ENCODE peak calls at places on chromosomes 7 and 10, in seven cellular contexts. One of them, this sample, is unnamed.

GRCh38 chr7:114832906-114833595 is 88.8 kb upstream of the MDFIC start:
- DNase-seq in anterior cingulate cortex: no peak
- DNase-seq in GM12891: no peak
- DNase-seq in HTR-8/SVneo: no peak
- DNase-seq in NCI-H2081 treated with DMSO at 0.1 percent for 48 hours: no peak
- DNase-seq in activated T-helper 9 cell treated with anti-CD3 and anti-CD28 coated beads, Interleukin-2, amount 50 U/mL, for 16 hours: no peak
- DNase-seq in stimulated activated CD4-positive, alpha-beta T cell treated with anti-CD3 and anti-CD28 coated beads, TNF-alpha, amount 100 ng/mL, for 4 hours: no peak
- DNase-seq in this sample: no peak

GRCh38 chr10:43264324-43264986 is 2.4 kb downstream of the RASGEF1A start:
- DNase-seq in HTR-8/SVneo: no peak
- DNase-seq in anterior cingulate cortex: no peak
- DNase-seq in activated T-helper 9 cell treated with anti-CD3 and anti-CD28 coated beads, Interleukin-2, amount 50 U/mL, for 16 hours: no peak
- DNase-seq in NCI-H2081 treated with DMSO at 0.1 percent for 48 hours: no peak
- DNase-seq in stimulated activated CD4-positive, alpha-beta T cell treated with anti-CD3 and anti-CD28 coated beads, TNF-alpha, amount 100 ng/mL, for 4 hours: no peak
- DNase-seq in GM12891: peak
- DNase-seq in this sample: no peak

GRCh38 chr7:103447073-103447960 is 1.3 kb upstream of the SLC26A5 start:
- DNase-seq in GM12891: peak
- DNase-seq in anterior cingulate cortex: peak
- DNase-seq in HTR-8/SVneo: peak
- DNase-seq in activated T-helper 9 cell treated with anti-CD3 and anti-CD28 coated beads, Interleukin-2, amount 50 U/mL, for 16 hours: no peak
- DNase-seq in NCI-H2081 treated with DMSO at 0.1 percent for 48 hours: peak
- DNase-seq in stimulated activated CD4-positive, alpha-beta T cell treated with anti-CD3 and anti-CD28 coated beads, TNF-alpha, amount 100 ng/mL, for 4 hours: no peak
- DNase-seq in this sample: no peak

GRCh38 chr7:35258891-35259537 is 5.1 kb upstream of the TBX20 start:
- DNase-seq in NCI-H2081 treated with DMSO at 0.1 percent for 48 hours: no peak
- DNase-seq in anterior cingulate cortex: no peak
- DNase-seq in stimulated activated CD4-positive, alpha-beta T cell treated with anti-CD3 and anti-CD28 coated beads, TNF-alpha, amount 100 ng/mL, for 4 hours: no peak
- DNase-seq in HTR-8/SVneo: no peak
- DNase-seq in GM12891: no peak
- DNase-seq in activated T-helper 9 cell treated with anti-CD3 and anti-CD28 coated beads, Interleukin-2, amount 50 U/mL, for 16 hours: no peak
- DNase-seq in this sample: no peak

GRCh38 chr10:1738950-1739349 is 1.6 kb upstream of the ADARB2 start:
- DNase-seq in NCI-H2081 treated with DMSO at 0.1 percent for 48 hours: no peak
- DNase-seq in HTR-8/SVneo: no peak
- DNase-seq in activated T-helper 9 cell treated with anti-CD3 and anti-CD28 coated beads, Interleukin-2, amount 50 U/mL, for 16 hours: no peak
- DNase-seq in GM12891: peak
- DNase-seq in anterior cingulate cortex: no peak
- DNase-seq in stimulated activated CD4-positive, alpha-beta T cell treated with anti-CD3 and anti-CD28 coated beads, TNF-alpha, amount 100 ng/mL, for 4 hours: no peak
- DNase-seq in this sample: no peak

GRCh38 chr7:70506463-70506862 is 625.5 kb upstream of the GALNT17 start:
- DNase-seq in anterior cingulate cortex: no peak
- DNase-seq in HTR-8/SVneo: no peak
- DNase-seq in NCI-H2081 treated with DMSO at 0.1 percent for 48 hours: no peak
- DNase-seq in stimulated activated CD4-positive, alpha-beta T cell treated with anti-CD3 and anti-CD28 coated beads, TNF-alpha, amount 100 ng/mL, for 4 hours: no peak
- DNase-seq in GM12891: no peak
- DNase-seq in activated T-helper 9 cell treated with anti-CD3 and anti-CD28 coated beads, Interleukin-2, amount 50 U/mL, for 16 hours: no peak
- DNase-seq in this sample: no peak

GRCh38 chr10:96570983-96571964 is 15.5 kb downstream of the TM9SF3 start:
- DNase-seq in HTR-8/SVneo: no peak
- DNase-seq in stimulated activated CD4-positive, alpha-beta T cell treated with anti-CD3 and anti-CD28 coated beads, TNF-alpha, amount 100 ng/mL, for 4 hours: no peak
- DNase-seq in activated T-helper 9 cell treated with anti-CD3 and anti-CD28 coated beads, Interleukin-2, amount 50 U/mL, for 16 hours: no peak
- DNase-seq in anterior cingulate cortex: no peak
- DNase-seq in NCI-H2081 treated with DMSO at 0.1 percent for 48 hours: no peak
- DNase-seq in GM12891: no peak
- DNase-seq in this sample: no peak

GRCh38 chr7:135716677-135717238 is 11.2 kb downstream of the SLC13A4 start:
- DNase-seq in HTR-8/SVneo: peak
- DNase-seq in activated T-helper 9 cell treated with anti-CD3 and anti-CD28 coated beads, Interleukin-2, amount 50 U/mL, for 16 hours: no peak
- DNase-seq in GM12891: no peak
- DNase-seq in anterior cingulate cortex: no peak
- DNase-seq in stimulated activated CD4-positive, alpha-beta T cell treated with anti-CD3 and anti-CD28 coated beads, TNF-alpha, amount 100 ng/mL, for 4 hours: no peak
- DNase-seq in NCI-H2081 treated with DMSO at 0.1 percent for 48 hours: peak
- DNase-seq in this sample: no peak

GRCh38 chr10:93515963-93516450 is 19.6 kb downstream of the CEP55 start:
- DNase-seq in activated T-helper 9 cell treated with anti-CD3 and anti-CD28 coated beads, Interleukin-2, amount 50 U/mL, for 16 hours: no peak
- DNase-seq in HTR-8/SVneo: no peak
- DNase-seq in NCI-H2081 treated with DMSO at 0.1 percent for 48 hours: no peak
- DNase-seq in GM12891: no peak
- DNase-seq in anterior cingulate cortex: no peak
- DNase-seq in stimulated activated CD4-positive, alpha-beta T cell treated with anti-CD3 and anti-CD28 coated beads, TNF-alpha, amount 100 ng/mL, for 4 hours: no peak
- DNase-seq in this sample: no peak

GRCh38 chr10:73577788-73578187 is 13.4 kb downstream of the USP54 start:
- DNase-seq in GM12891: no peak
- DNase-seq in HTR-8/SVneo: no peak
- DNase-seq in activated T-helper 9 cell treated with anti-CD3 and anti-CD28 coated beads, Interleukin-2, amount 50 U/mL, for 16 hours: no peak
- DNase-seq in anterior cingulate cortex: peak
- DNase-seq in NCI-H2081 treated with DMSO at 0.1 percent for 48 hours: no peak
- DNase-seq in stimulated activated CD4-positive, alpha-beta T cell treated with anti-CD3 and anti-CD28 coated beads, TNF-alpha, amount 100 ng/mL, for 4 hours: no peak
- DNase-seq in this sample: no peak

GRCh38 chr7:23373151-23374004 is 74.2 kb downstream of the MALSU1 start:
- DNase-seq in stimulated activated CD4-positive, alpha-beta T cell treated with anti-CD3 and anti-CD28 coated beads, TNF-alpha, amount 100 ng/mL, for 4 hours: peak
- DNase-seq in HTR-8/SVneo: no peak
- DNase-seq in anterior cingulate cortex: no peak
- DNase-seq in NCI-H2081 treated with DMSO at 0.1 percent for 48 hours: peak
- DNase-seq in activated T-helper 9 cell treated with anti-CD3 and anti-CD28 coated beads, Interleukin-2, amount 50 U/mL, for 16 hours: peak
- DNase-seq in GM12891: no peak
- DNase-seq in this sample: peak

GRCh38 chr7:12091164-12091563 is 119.9 kb upstream of the TMEM106B start:
- DNase-seq in activated T-helper 9 cell treated with anti-CD3 and anti-CD28 coated beads, Interleukin-2, amount 50 U/mL, for 16 hours: no peak
- DNase-seq in HTR-8/SVneo: no peak
- DNase-seq in stimulated activated CD4-positive, alpha-beta T cell treated with anti-CD3 and anti-CD28 coated beads, TNF-alpha, amount 100 ng/mL, for 4 hours: no peak
- DNase-seq in GM12891: no peak
- DNase-seq in anterior cingulate cortex: no peak
- DNase-seq in NCI-H2081 treated with DMSO at 0.1 percent for 48 hours: no peak
- DNase-seq in this sample: no peak

GRCh38 chr10:72088879-72089585 is 681 bp upstream of the SPOCK2 start:
- DNase-seq in stimulated activated CD4-positive, alpha-beta T cell treated with anti-CD3 and anti-CD28 coated beads, TNF-alpha, amount 100 ng/mL, for 4 hours: peak
- DNase-seq in HTR-8/SVneo: no peak
- DNase-seq in NCI-H2081 treated with DMSO at 0.1 percent for 48 hours: peak
- DNase-seq in GM12891: no peak
- DNase-seq in anterior cingulate cortex: peak
- DNase-seq in activated T-helper 9 cell treated with anti-CD3 and anti-CD28 coated beads, Interleukin-2, amount 50 U/mL, for 16 hours: peak
- DNase-seq in this sample: peak

GRCh38 chr7:55975944-55976633 is 11.7 kb downstream of the NIPSNAP2 start:
- DNase-seq in activated T-helper 9 cell treated with anti-CD3 and anti-CD28 coated beads, Interleukin-2, amount 50 U/mL, for 16 hours: no peak
- DNase-seq in NCI-H2081 treated with DMSO at 0.1 percent for 48 hours: no peak
- DNase-seq in GM12891: no peak
- DNase-seq in HTR-8/SVneo: no peak
- DNase-seq in anterior cingulate cortex: no peak
- DNase-seq in stimulated activated CD4-positive, alpha-beta T cell treated with anti-CD3 and anti-CD28 coated beads, TNF-alpha, amount 100 ng/mL, for 4 hours: no peak
- DNase-seq in this sample: no peak

GRCh38 chr7:77226357-77226839 is 26.8 kb upstream of the FGL2 start:
- DNase-seq in stimulated activated CD4-positive, alpha-beta T cell treated with anti-CD3 and anti-CD28 coated beads, TNF-alpha, amount 100 ng/mL, for 4 hours: no peak
- DNase-seq in GM12891: no peak
- DNase-seq in activated T-helper 9 cell treated with anti-CD3 and anti-CD28 coated beads, Interleukin-2, amount 50 U/mL, for 16 hours: no peak
- DNase-seq in NCI-H2081 treated with DMSO at 0.1 percent for 48 hours: no peak
- DNase-seq in HTR-8/SVneo: no peak
- DNase-seq in anterior cingulate cortex: no peak
- DNase-seq in this sample: no peak

GRCh38 chr10:29596826-29597225 is 37.9 kb downstream of the SVIL start:
- DNase-seq in HTR-8/SVneo: no peak
- DNase-seq in anterior cingulate cortex: no peak
- DNase-seq in stimulated activated CD4-positive, alpha-beta T cell treated with anti-CD3 and anti-CD28 coated beads, TNF-alpha, amount 100 ng/mL, for 4 hours: no peak
- DNase-seq in NCI-H2081 treated with DMSO at 0.1 percent for 48 hours: no peak
- DNase-seq in activated T-helper 9 cell treated with anti-CD3 and anti-CD28 coated beads, Interleukin-2, amount 50 U/mL, for 16 hours: no peak
- DNase-seq in GM12891: no peak
- DNase-seq in this sample: no peak

GRCh38 chr10:132132391-132132841 is 54.3 kb upstream of the DPYSL4 start:
- DNase-seq in HTR-8/SVneo: no peak
- DNase-seq in NCI-H2081 treated with DMSO at 0.1 percent for 48 hours: no peak
- DNase-seq in anterior cingulate cortex: peak
- DNase-seq in GM12891: no peak
- DNase-seq in activated T-helper 9 cell treated with anti-CD3 and anti-CD28 coated beads, Interleukin-2, amount 50 U/mL, for 16 hours: no peak
- DNase-seq in stimulated activated CD4-positive, alpha-beta T cell treated with anti-CD3 and anti-CD28 coated beads, TNF-alpha, amount 100 ng/mL, for 4 hours: no peak
- DNase-seq in this sample: no peak

GRCh38 chr10:133324198-133324792 is 12.4 kb downstream of the CALY start:
- DNase-seq in HTR-8/SVneo: no peak
- DNase-seq in stimulated activated CD4-positive, alpha-beta T cell treated with anti-CD3 and anti-CD28 coated beads, TNF-alpha, amount 100 ng/mL, for 4 hours: peak
- DNase-seq in NCI-H2081 treated with DMSO at 0.1 percent for 48 hours: no peak
- DNase-seq in activated T-helper 9 cell treated with anti-CD3 and anti-CD28 coated beads, Interleukin-2, amount 50 U/mL, for 16 hours: peak
- DNase-seq in GM12891: peak
- DNase-seq in anterior cingulate cortex: no peak
- DNase-seq in this sample: no peak

GRCh38 chr7:130492519-130493274 is 812 bp downstream of the MEST start:
- DNase-seq in activated T-helper 9 cell treated with anti-CD3 and anti-CD28 coated beads, Interleukin-2, amount 50 U/mL, for 16 hours: no peak
- DNase-seq in anterior cingulate cortex: no peak
- DNase-seq in stimulated activated CD4-positive, alpha-beta T cell treated with anti-CD3 and anti-CD28 coated beads, TNF-alpha, amount 100 ng/mL, for 4 hours: no peak
- DNase-seq in HTR-8/SVneo: no peak
- DNase-seq in NCI-H2081 treated with DMSO at 0.1 percent for 48 hours: no peak
- DNase-seq in GM12891: no peak
- DNase-seq in this sample: no peak

GRCh38 chr7:44264221-44264956 is 61.0 kb downstream of the CAMK2B start:
- DNase-seq in NCI-H2081 treated with DMSO at 0.1 percent for 48 hours: peak
- DNase-seq in GM12891: no peak
- DNase-seq in anterior cingulate cortex: no peak
- DNase-seq in stimulated activated CD4-positive, alpha-beta T cell treated with anti-CD3 and anti-CD28 coated beads, TNF-alpha, amount 100 ng/mL, for 4 hours: no peak
- DNase-seq in activated T-helper 9 cell treated with anti-CD3 and anti-CD28 coated beads, Interleukin-2, amount 50 U/mL, for 16 hours: no peak
- DNase-seq in HTR-8/SVneo: peak
- DNase-seq in this sample: no peak

This sample was measured in activated B cell treated with CpG ODN at 0.5 μM for 24 hours.